ENCODE peak calls at places on chromosomes 6 and 20, in four cellular contexts. One of them, this sample, is unnamed.

GRCh38 chr6:4155848-4156466 is 20.6 kb upstream of the ECI2 start:
- DNase-seq in esophagus muscularis mucosa: peak; percentile 93
- DNase-seq in AG10803: peak; percentile 80
- DNase-seq in GM06990: no peak
- DNase-seq in this sample: peak; percentile 59

GRCh38 chr20:63017076-63017825 is 10.5 kb upstream of the BHLHE23 start:
- DNase-seq in esophagus muscularis mucosa: no peak
- DNase-seq in AG10803: no peak
- DNase-seq in GM06990: no peak
- DNase-seq in this sample: no peak

GRCh38 chr6:2245954-2246863 is 804 bp upstream of the GMDS start:
- DNase-seq in esophagus muscularis mucosa: peak; percentile 92
- DNase-seq in AG10803: peak; percentile 26
- DNase-seq in GM06990: peak; percentile 31
- DNase-seq in this sample: peak; percentile 27

GRCh38 chr6:168286116-168286515 is 33.5 kb downstream of the DACT2 start:
- DNase-seq in esophagus muscularis mucosa: no peak
- DNase-seq in AG10803: no peak
- DNase-seq in GM06990: no peak
- DNase-seq in this sample: no peak

GRCh38 chr6:170080828-170081368 is 210.0 kb downstream of the DLL1 start:
- DNase-seq in esophagus muscularis mucosa: no peak
- DNase-seq in AG10803: no peak
- DNase-seq in GM06990: no peak
- DNase-seq in this sample: peak; percentile 14

GRCh38 chr6:16003197-16003491 is 125.7 kb upstream of the MYLIP start:
- DNase-seq in esophagus muscularis mucosa: no peak
- DNase-seq in AG10803: no peak
- DNase-seq in GM06990: no peak
- DNase-seq in this sample: no peak

GRCh38 chr20:31472395-31473330 is 2.3 kb downstream of the DEFB124 start:
- DNase-seq in esophagus muscularis mucosa: no peak
- DNase-seq in AG10803: peak; percentile 25
- DNase-seq in GM06990: no peak
- DNase-seq in this sample: no peak

GRCh38 chr20:58878399-58878798 is 25.9 kb downstream of the GNAS start:
- DNase-seq in esophagus muscularis mucosa: no peak
- DNase-seq in AG10803: no peak
- DNase-seq in GM06990: no peak
- DNase-seq in this sample: no peak

GRCh38 chr6:6806793-6807518 is 218.4 kb downstream of the LY86 start:
- DNase-seq in esophagus muscularis mucosa: no peak
- DNase-seq in AG10803: no peak
- DNase-seq in GM06990: no peak
- DNase-seq in this sample: no peak

GRCh38 chr6:37489697-37490336 is 9.9 kb downstream of the CCDC167 start:
- DNase-seq in esophagus muscularis mucosa: no peak
- DNase-seq in AG10803: no peak
- DNase-seq in GM06990: no peak
- DNase-seq in this sample: no peak

GRCh38 chr6:170257376-170257775 is 33.5 kb downstream of the DLL1 start:
- DNase-seq in esophagus muscularis mucosa: no peak
- DNase-seq in AG10803: no peak
- DNase-seq in GM06990: no peak
- DNase-seq in this sample: no peak

GRCh38 chr6:21479140-21479539 is 114.4 kb upstream of the SOX4 start:
- DNase-seq in esophagus muscularis mucosa: no peak
- DNase-seq in AG10803: peak; percentile 1
- DNase-seq in GM06990: no peak
- DNase-seq in this sample: no peak

GRCh38 chr6:167849846-167850459 is 23.2 kb downstream of the AFDN start:
- DNase-seq in esophagus muscularis mucosa: no peak
- DNase-seq in AG10803: no peak
- DNase-seq in GM06990: no peak
- DNase-seq in this sample: no peak

GRCh38 chr6:93304514-93304913 is 114.8 kb downstream of the EPHA7 start:
- DNase-seq in esophagus muscularis mucosa: no peak
- DNase-seq in AG10803: no peak
- DNase-seq in GM06990: no peak
- DNase-seq in this sample: no peak

GRCh38 chr6:7150381-7151064 is 42.8 kb downstream of the RREB1 start:
- DNase-seq in esophagus muscularis mucosa: no peak
- DNase-seq in AG10803: no peak
- DNase-seq in GM06990: no peak
- DNase-seq in this sample: no peak

GRCh38 chr6:101762851-101763250 is 369.3 kb downstream of the GRIK2 start:
- DNase-seq in esophagus muscularis mucosa: no peak
- DNase-seq in AG10803: no peak
- DNase-seq in GM06990: no peak
- DNase-seq in this sample: no peak

GRCh38 chr20:35663813-35664543 is 722 bp downstream of the CPNE1 start:
- DNase-seq in esophagus muscularis mucosa: peak; percentile 90
- DNase-seq in AG10803: peak; percentile 6
- DNase-seq in GM06990: peak; percentile 63
- DNase-seq in this sample: peak; percentile 68

GRCh38 chr20:37297066-37297736 is 7.7 kb downstream of the MANBAL start:
- DNase-seq in esophagus muscularis mucosa: no peak
- DNase-seq in AG10803: peak; percentile 91
- DNase-seq in GM06990: no peak
- DNase-seq in this sample: no peak

GRCh38 chr6:21908117-21908848 is 314.7 kb downstream of the SOX4 start:
- DNase-seq in esophagus muscularis mucosa: no peak
- DNase-seq in AG10803: no peak
- DNase-seq in GM06990: no peak
- DNase-seq in this sample: no peak

GRCh38 chr6:131258816-131259476 is 123.7 kb downstream of the AKAP7 start:
- DNase-seq in esophagus muscularis mucosa: no peak
- DNase-seq in AG10803: no peak
- DNase-seq in GM06990: no peak
- DNase-seq in this sample: no peak

GRCh38 chr20:44097521-44098255 is 89.3 kb downstream of the JPH2 start:
- DNase-seq in esophagus muscularis mucosa: no peak
- DNase-seq in AG10803: no peak
- DNase-seq in GM06990: no peak
- DNase-seq in this sample: no peak

GRCh38 chr6:56350857-56351256 is 103.5 kb upstream of the COL21A1 start:
- DNase-seq in esophagus muscularis mucosa: no peak
- DNase-seq in AG10803: no peak
- DNase-seq in GM06990: no peak
- DNase-seq in this sample: no peak

GRCh38 chr6:135423649-135424128 is 73.9 kb downstream of the AHI1 start:
- DNase-seq in esophagus muscularis mucosa: no peak
- DNase-seq in AG10803: peak; percentile 37
- DNase-seq in GM06990: peak; percentile 40
- DNase-seq in this sample: no peak

GRCh38 chr6:73798592-73798991 is 102.6 kb downstream of the CD109 start:
- DNase-seq in esophagus muscularis mucosa: no peak
- DNase-seq in AG10803: peak; percentile 95
- DNase-seq in GM06990: peak; percentile 42
- DNase-seq in this sample: no peak
- TF ChIP-seq CTCF in esophagus muscularis mucosa: no peak
- TF ChIP-seq CTCF in AG10803: peak; percentile 71
- TF ChIP-seq CTCF in GM06990: peak; percentile 27
- TF ChIP-seq CTCF in this sample: no peak

GRCh38 chr20:48745330-48745729 is 82.5 kb downstream of the PREX1 start:
- DNase-seq in esophagus muscularis mucosa: no peak
- DNase-seq in AG10803: no peak
- DNase-seq in GM06990: no peak
- DNase-seq in this sample: no peak
- TF ChIP-seq CTCF in esophagus muscularis mucosa: no peak
- TF ChIP-seq CTCF in AG10803: peak; percentile 12
- TF ChIP-seq CTCF in GM06990: no peak
- TF ChIP-seq CTCF in this sample: no peak

DNA sequence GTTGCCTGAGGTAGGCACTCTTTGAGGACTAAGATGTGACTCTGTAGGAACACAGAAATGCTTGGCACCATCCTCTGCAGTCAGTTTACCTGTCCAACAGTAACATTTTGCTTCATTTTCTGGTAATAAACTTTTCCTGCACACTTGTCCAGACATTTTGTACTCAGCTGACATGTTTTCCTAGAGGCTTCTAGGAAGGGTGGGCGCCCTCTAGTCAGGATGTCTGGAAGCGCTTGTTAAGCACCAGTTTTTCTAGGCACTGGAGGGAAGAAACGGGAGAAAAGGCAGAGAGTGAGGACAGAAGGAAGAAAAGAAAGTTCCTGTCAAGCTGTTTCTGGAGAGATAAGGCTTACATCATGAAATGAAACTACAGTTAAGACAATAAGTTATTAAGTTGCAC is 42.5 kb upstream of the TNFRSF21 start:
- DNase-seq in esophagus muscularis mucosa: no peak
- DNase-seq in AG10803: no peak
- DNase-seq in GM06990: no peak
- DNase-seq in this sample: no peak
- TF ChIP-seq CTCF in esophagus muscularis mucosa: no peak
- TF ChIP-seq CTCF in AG10803: peak; percentile 25
- TF ChIP-seq CTCF in GM06990: no peak
- TF ChIP-seq CTCF in this sample: no peak

DNA sequence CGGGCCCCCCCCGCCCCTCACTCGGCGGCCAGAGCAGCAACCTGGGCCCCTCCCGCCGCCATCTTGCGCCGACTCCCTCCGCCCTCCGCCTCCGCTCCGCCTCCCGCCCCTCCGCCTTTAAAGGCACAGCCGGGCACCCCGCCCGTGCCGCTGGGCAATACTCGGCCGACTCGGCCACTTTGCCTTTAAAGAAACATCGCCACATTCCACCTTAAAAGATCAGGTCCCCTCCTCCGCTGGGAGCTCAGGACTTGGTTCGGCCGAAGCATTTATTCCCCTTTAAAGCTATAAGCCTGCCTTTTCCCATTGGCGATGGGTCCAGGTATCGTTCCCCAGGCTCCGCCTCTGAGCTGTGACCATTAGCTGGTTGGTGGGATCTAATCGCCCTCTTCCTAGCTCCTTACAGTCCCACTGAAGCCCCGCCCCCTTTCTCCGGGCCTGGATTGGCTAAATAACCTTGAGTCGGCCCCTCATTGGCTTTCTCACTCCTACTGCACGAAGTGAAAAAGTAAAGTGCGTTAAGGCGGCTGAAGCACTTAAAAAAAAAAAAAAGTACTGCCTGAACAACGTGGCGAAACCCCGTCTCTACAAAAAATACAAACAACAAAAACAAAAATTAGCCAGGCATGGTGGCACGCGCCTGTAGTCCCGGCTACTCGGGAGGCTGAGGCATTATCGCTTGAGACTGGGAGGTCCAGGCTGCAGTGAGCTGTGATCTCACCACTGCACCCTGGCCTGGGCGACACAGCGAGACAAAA is at the start of gene ZBTB22:
- DNase-seq in esophagus muscularis mucosa: peak; percentile 99
- DNase-seq in AG10803: peak; percentile 99
- DNase-seq in GM06990: peak; percentile 93
- DNase-seq in this sample: peak; percentile 94
- TF ChIP-seq CTCF in esophagus muscularis mucosa: no peak
- TF ChIP-seq CTCF in AG10803: no peak
- TF ChIP-seq CTCF in GM06990: no peak
- TF ChIP-seq CTCF in this sample: no peak

DNA sequence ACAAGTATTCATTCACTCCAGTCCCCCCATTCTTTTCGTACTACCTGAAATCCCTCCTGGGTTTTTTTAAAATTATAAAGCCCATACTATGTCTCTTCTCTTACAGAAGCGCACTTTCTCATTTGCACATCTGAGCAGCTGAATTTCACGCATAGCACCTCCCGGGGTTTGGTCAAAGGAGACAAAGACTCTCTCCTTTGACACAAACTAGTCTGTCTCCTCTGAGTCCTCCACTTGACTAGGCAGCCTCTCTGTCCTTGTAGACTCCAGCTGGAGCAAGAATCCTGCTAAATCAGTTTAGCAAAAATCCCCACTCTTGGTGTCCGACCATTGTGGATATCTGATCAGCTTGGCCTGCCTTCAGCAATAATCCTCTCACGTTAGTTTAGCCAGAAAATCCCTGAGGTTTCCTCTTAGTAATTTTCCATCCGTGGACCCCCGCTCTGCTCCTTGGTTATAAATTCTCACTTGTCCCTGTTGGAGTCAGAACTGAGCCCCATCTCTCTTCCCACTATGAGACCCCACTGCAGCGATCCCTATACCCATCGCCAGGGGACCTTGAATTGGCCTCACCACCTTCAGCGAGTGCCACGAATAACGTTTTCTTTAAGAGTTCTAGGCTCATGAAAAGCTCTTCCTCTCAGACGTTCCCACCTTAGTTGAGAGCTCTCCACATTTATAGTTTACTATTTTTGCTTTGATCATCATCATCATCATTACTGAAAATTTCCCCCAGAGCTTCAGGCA is 29.0 kb downstream of the PDYN start:
- DNase-seq in esophagus muscularis mucosa: no peak
- DNase-seq in AG10803: no peak
- DNase-seq in GM06990: no peak
- DNase-seq in this sample: no peak
- TF ChIP-seq CTCF in esophagus muscularis mucosa: no peak
- TF ChIP-seq CTCF in AG10803: peak; percentile 50
- TF ChIP-seq CTCF in GM06990: no peak
- TF ChIP-seq CTCF in this sample: no peak

DNA sequence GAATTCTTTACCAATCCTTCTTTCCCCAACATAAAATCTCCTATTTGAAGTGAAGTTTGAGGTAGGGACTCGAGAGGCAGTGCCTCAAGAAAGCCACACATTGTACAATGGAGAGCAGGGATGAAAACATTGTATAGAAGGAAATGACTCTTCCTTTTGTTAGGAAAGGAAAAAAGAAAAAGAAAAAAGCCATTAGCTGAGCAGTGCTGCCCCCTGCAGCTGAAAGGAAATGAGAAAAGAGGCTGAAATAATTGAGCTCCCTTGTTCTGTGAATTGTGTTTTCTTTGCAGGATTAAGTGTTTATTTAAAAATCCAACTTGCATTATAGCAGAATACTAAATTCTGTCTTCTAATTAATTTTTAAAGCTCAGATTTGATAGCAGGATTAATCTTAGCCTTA is 162.9 kb upstream of the SASH1 start:
- DNase-seq in esophagus muscularis mucosa: no peak
- DNase-seq in AG10803: peak; percentile 20
- DNase-seq in GM06990: no peak
- DNase-seq in this sample: no peak
- TF ChIP-seq CTCF in esophagus muscularis mucosa: no peak
- TF ChIP-seq CTCF in AG10803: peak; percentile 70
- TF ChIP-seq CTCF in GM06990: peak; percentile 38
- TF ChIP-seq CTCF in this sample: no peak

GRCh38 chr6:5260111-5260620 is 584 bp downstream of the LYRM4 start:
- DNase-seq in esophagus muscularis mucosa: no peak
- DNase-seq in AG10803: peak; percentile 29
- DNase-seq in GM06990: peak; percentile 72
- DNase-seq in this sample: no peak

GRCh38 chr6:5257400-5257799 is 3.4 kb downstream of the LYRM4 start:
- DNase-seq in esophagus muscularis mucosa: no peak
- DNase-seq in AG10803: no peak
- DNase-seq in GM06990: no peak
- DNase-seq in this sample: no peak

GRCh38 chr6:5259428-5259827 is 1.3 kb downstream of the LYRM4 start:
- DNase-seq in esophagus muscularis mucosa: no peak
- DNase-seq in AG10803: no peak
- DNase-seq in GM06990: no peak
- DNase-seq in this sample: no peak

GRCh38 chr6:5261545-5262109 is 314 bp downstream of the FARS2 start:
- DNase-seq in esophagus muscularis mucosa: no peak
- DNase-seq in AG10803: no peak
- DNase-seq in GM06990: no peak
- DNase-seq in this sample: no peak

GRCh38 chr6:5260661-5261544 is at the start of the genes FARS2 and LYRM4:
- DNase-seq in esophagus muscularis mucosa: peak; percentile 97
- DNase-seq in AG10803: peak; percentile 86
- DNase-seq in GM06990: peak; percentile 96
- DNase-seq in this sample: peak; percentile 95
- TF ChIP-seq CTCF in esophagus muscularis mucosa: no peak
- TF ChIP-seq CTCF in AG10803: no peak
- TF ChIP-seq CTCF in GM06990: no peak
- TF ChIP-seq CTCF in this sample: peak; percentile 63